ENCODE peak calls at places on chromosome 5, in four cellular contexts. One of them, this sample, is unnamed.

GRCh38 chr5:56269216-56269927 is 36.2 kb upstream of the ANKRD55 start:
- DNase-seq in HCT116: peak
- DNase-seq in K562: peak
- DNase-seq in HepG2: peak
- DNase-seq in this sample: no peak

GRCh38 chr5:168057905-168058304 is 233.5 kb upstream of the WWC1 start:
- DNase-seq in HCT116: no peak
- DNase-seq in K562: no peak
- DNase-seq in HepG2: no peak
- DNase-seq in this sample: no peak

GRCh38 chr5:157372472-157372822 is 87.6 kb upstream of the NIPAL4 start:
- DNase-seq in HCT116: no peak
- DNase-seq in K562: no peak
- DNase-seq in HepG2: no peak
- DNase-seq in this sample: no peak

GRCh38 chr5:159156426-159156835 is 52.9 kb downstream of the RNF145 start:
- DNase-seq in HCT116: no peak
- DNase-seq in K562: no peak
- DNase-seq in HepG2: no peak
- DNase-seq in this sample: no peak

GRCh38 chr5:152113401-152113800 is 188.8 kb upstream of the GLRA1 start:
- DNase-seq in HCT116: peak
- DNase-seq in K562: no peak
- DNase-seq in HepG2: no peak
- DNase-seq in this sample: no peak

GRCh38 chr5:16886366-16886736 is 49.7 kb downstream of the MYO10 start:
- DNase-seq in HCT116: no peak
- DNase-seq in K562: no peak
- DNase-seq in HepG2: no peak
- DNase-seq in this sample: no peak

GRCh38 chr5:14534773-14535172 is 46.8 kb upstream of the OTULINL start:
- DNase-seq in HCT116: no peak
- DNase-seq in K562: no peak
- DNase-seq in HepG2: no peak
- DNase-seq in this sample: no peak

GRCh38 chr5:123186762-123187161 is 97.7 kb downstream of the PRDM6 start:
- DNase-seq in HCT116: no peak
- DNase-seq in K562: no peak
- DNase-seq in HepG2: no peak
- DNase-seq in this sample: no peak

GRCh38 chr5:20286512-20286911 is 298.5 kb upstream of the CDH18 start:
- DNase-seq in HCT116: no peak
- DNase-seq in K562: no peak
- DNase-seq in HepG2: no peak
- DNase-seq in this sample: peak

GRCh38 chr5:119367502-119368237 is 11.9 kb downstream of the TNFAIP8 start:
- DNase-seq in HCT116: no peak
- DNase-seq in K562: no peak
- DNase-seq in HepG2: peak
- DNase-seq in this sample: no peak

GRCh38 chr5:58407042-58407709 is 52.7 kb downstream of the PLK2 start:
- DNase-seq in HCT116: no peak
- DNase-seq in K562: no peak
- DNase-seq in HepG2: no peak
- DNase-seq in this sample: peak

GRCh38 chr5:134574521-134574920 is 49.1 kb downstream of the JADE2 start:
- DNase-seq in HCT116: no peak
- DNase-seq in K562: no peak
- DNase-seq in HepG2: no peak
- DNase-seq in this sample: no peak

GRCh38 chr5:177132504-177133118 is 962 bp upstream of the NSD1 start:
- DNase-seq in HCT116: no peak
- DNase-seq in K562: no peak
- DNase-seq in HepG2: no peak
- DNase-seq in this sample: no peak

GRCh38 chr5:162990063-162990462 is 447.3 kb upstream of the CCNG1 start:
- DNase-seq in HCT116: no peak
- DNase-seq in K562: no peak
- DNase-seq in HepG2: no peak
- DNase-seq in this sample: no peak

GRCh38 chr5:139660105-139660915 is 12.2 kb downstream of the CXXC5 start:
- DNase-seq in HCT116: no peak
- DNase-seq in K562: no peak
- DNase-seq in HepG2: no peak
- DNase-seq in this sample: no peak

GRCh38 chr5:14760548-14761002 is 96.1 kb downstream of the OTULIN start:
- DNase-seq in HCT116: no peak
- DNase-seq in K562: no peak
- DNase-seq in HepG2: peak
- DNase-seq in this sample: no peak

GRCh38 chr5:113552620-113553019 is 39.1 kb downstream of the YTHDC2 start:
- DNase-seq in HCT116: no peak
- DNase-seq in K562: no peak
- DNase-seq in HepG2: no peak
- DNase-seq in this sample: no peak

GRCh38 chr5:172918421-172919371 is 40.5 kb upstream of the RPL26L1 start:
- DNase-seq in HCT116: no peak
- DNase-seq in K562: no peak
- DNase-seq in HepG2: no peak
- DNase-seq in this sample: no peak

GRCh38 chr5:130868186-130868821 is 296.8 kb downstream of the HINT1 start:
- DNase-seq in HCT116: no peak
- DNase-seq in K562: no peak
- DNase-seq in HepG2: no peak
- DNase-seq in this sample: no peak

GRCh38 chr5:54009357-54009756 is 301.0 kb downstream of the ARL15 start:
- DNase-seq in HCT116: no peak
- DNase-seq in K562: no peak
- DNase-seq in HepG2: peak
- DNase-seq in this sample: no peak

DNA sequence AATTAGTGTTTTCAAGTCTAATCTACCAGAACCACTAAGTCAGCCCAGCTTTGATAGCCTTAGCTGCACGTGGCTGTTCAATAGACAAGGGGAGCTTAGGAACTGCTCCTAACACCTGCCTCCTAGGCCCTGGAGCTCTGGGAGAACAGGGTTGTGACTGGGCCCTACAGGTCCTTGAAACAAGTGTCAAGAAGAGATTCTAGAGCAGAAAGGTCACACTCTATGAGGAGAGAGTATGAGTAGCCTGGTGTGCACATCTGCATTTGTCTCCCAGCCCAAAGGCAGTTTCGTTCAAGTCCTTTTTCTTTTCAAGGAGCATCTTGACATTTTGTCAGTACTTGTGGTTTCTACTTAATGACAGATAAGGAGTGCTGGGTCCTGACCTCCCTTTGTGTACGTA is 206.1 kb downstream of the PRELID2 start:
- DNase-seq in HCT116: no peak
- DNase-seq in K562: no peak
- DNase-seq in HepG2: no peak
- DNase-seq in this sample: no peak
- TF ChIP-seq TCF7L2 in HCT116: no peak
- TF ChIP-seq TCF7L2 in K562: no peak
- TF ChIP-seq TCF7L2 in HepG2: no peak
- TF ChIP-seq TCF7L2 in this sample: no peak

DNA sequence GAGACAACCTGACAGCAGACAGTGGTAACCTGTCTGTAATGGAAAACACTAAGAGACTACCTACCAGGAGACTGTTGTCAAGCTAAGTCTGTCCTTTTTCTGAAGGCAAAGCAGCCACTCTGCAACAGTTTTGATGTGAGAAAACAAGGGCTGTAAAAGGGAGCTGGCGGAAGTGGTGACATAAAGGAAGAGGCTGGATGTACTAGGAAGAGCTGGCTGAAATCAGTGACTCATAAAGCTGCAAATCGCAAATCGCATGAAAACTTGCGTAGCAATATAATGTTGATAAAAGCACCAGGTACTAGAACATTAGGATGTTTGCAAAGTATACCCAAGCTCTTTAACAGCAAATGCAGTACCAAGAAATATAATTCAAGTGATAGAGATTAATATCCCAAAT is 1.4 kb downstream of the NSUN2 start:
- DNase-seq in HCT116: no peak
- DNase-seq in K562: no peak
- DNase-seq in HepG2: no peak
- DNase-seq in this sample: no peak
- H3K4me3 ChIP-seq in HCT116: peak
- H3K4me3 ChIP-seq in K562: peak
- H3K4me3 ChIP-seq in HepG2: peak
- H3K4me3 ChIP-seq in this sample: peak

GRCh38 chr5:76104027-76104426 is 20.8 kb downstream of the SV2C start:
- DNase-seq in HCT116: no peak
- DNase-seq in K562: peak
- DNase-seq in HepG2: peak
- DNase-seq in this sample: no peak

GRCh38 chr5:76099756-76100155 is 16.6 kb downstream of the SV2C start:
- DNase-seq in HCT116: no peak
- DNase-seq in K562: no peak
- DNase-seq in HepG2: no peak
- DNase-seq in this sample: no peak

GRCh38 chr5:76099286-76099702 is 16.1 kb downstream of the SV2C start:
- DNase-seq in HCT116: no peak
- DNase-seq in K562: no peak
- DNase-seq in HepG2: no peak
- DNase-seq in this sample: no peak
- TF ChIP-seq TCF7L2 in HCT116: no peak
- TF ChIP-seq TCF7L2 in K562: no peak
- TF ChIP-seq TCF7L2 in HepG2: no peak
- TF ChIP-seq TCF7L2 in this sample: no peak

GRCh38 chr5:124979174-124979573 is 232.7 kb upstream of the ZNF608 start:
- DNase-seq in HCT116: no peak
- DNase-seq in K562: no peak
- DNase-seq in HepG2: no peak
- DNase-seq in this sample: no peak
- H3K4me3 ChIP-seq in HCT116: no peak
- H3K4me3 ChIP-seq in K562: no peak
- H3K4me3 ChIP-seq in HepG2: no peak
- H3K4me3 ChIP-seq in this sample: no peak